ENCODE peak calls at places on chromosomes 16 and 17, in five cellular contexts. S is uterus, D is gastrocnemius medialis, H is lower leg skin, C is cardiac muscle cell. J is an unnamed sample.
A peak's percentile ranks its signal among the peaks of the same experiment; 100 is the strongest.

GRCh38 chr17:68662037-68662432 is 60.9 kb upstream of the FAM20A start:
- DNase-seq in H (no peak), S (no peak), C (no peak), D (no peak), J (no peak)

GRCh38 chr17:37261286-37261685 is 114.5 kb upstream of the C17orf78 start:
- DNase-seq in H (no peak), S (no peak), C (no peak), D (no peak), J (peak; percentile 55)

GRCh38 chr16:9934723-9935508 is 247.3 kb downstream of the GRIN2A start:
- DNase-seq in C (no peak), D (no peak), H (no peak), S (peak; percentile 45), J (no peak)

GRCh38 chr17:17681744-17682292 is 560 bp downstream of the RAI1 start:
- DNase-seq in S (peak; percentile 55), C (no peak), H (peak; percentile 32), D (no peak), J (no peak)

GRCh38 chr17:19723967-19724366 is 7.6 kb upstream of the SLC47A2 start:
- DNase-seq in D (no peak), H (peak; percentile 84), C (no peak), S (no peak), J (no peak)

GRCh38 chr16:57863434-57864160 is 61.3 kb upstream of the KIFC3 start:
- DNase-seq in D (peak; percentile 38), C (peak; percentile 72), S (peak; percentile 52), H (peak; percentile 64), J (peak; percentile 83)

GRCh38 chr17:16239931-16240330 is 22.9 kb downstream of the PIGL start:
- DNase-seq in S (no peak), C (no peak), H (no peak), D (no peak), J (no peak)

GRCh38 chr16:28130099-28131088 is 66.9 kb upstream of the GSG1L start:
- DNase-seq in C (peak; percentile 5), H (no peak), D (no peak), S (no peak), J (peak; percentile 12)

GRCh38 chr16:53745126-53745525 is 41.2 kb downstream of the FTO start:
- DNase-seq in D (no peak), S (no peak), H (peak; percentile 31), C (no peak), J (no peak)

GRCh38 chr17:55735784-55736405 is 13.2 kb upstream of the TMEM100 start:
- DNase-seq in D (peak; percentile 21), C (peak; percentile 66), S (no peak), H (peak; percentile 47), J (peak; percentile 59)

GRCh38 chr17:60107526-60108257 is 29.0 kb upstream of the HEATR6 start:
- DNase-seq in H (no peak), S (no peak), D (no peak), C (no peak), J (no peak)

GRCh38 chr16:66401610-66402009 is 25.5 kb upstream of the BEAN1 start:
- DNase-seq in S (no peak), H (no peak), D (no peak), C (no peak), J (no peak)

GRCh38 chr17:14318906-14319205 is 18.0 kb downstream of the HS3ST3B1 start:
- DNase-seq in H (no peak), C (no peak), D (no peak), S (no peak), J (no peak)

GRCh38 chr17:14320098-14320497 is 19.2 kb downstream of the HS3ST3B1 start:
- DNase-seq in D (no peak), C (no peak), S (no peak), H (no peak), J (no peak)

GRCh38 chr17:14318109-14318905 is 17.4 kb downstream of the HS3ST3B1 start:
- DNase-seq in H (no peak), C (no peak), S (no peak), D (no peak), J (no peak)

GRCh38 chr17:14316131-14316854 is 15.4 kb downstream of the HS3ST3B1 start:
- DNase-seq in D (no peak), H (no peak), C (no peak), S (no peak), J (peak; percentile 10)

DNA sequence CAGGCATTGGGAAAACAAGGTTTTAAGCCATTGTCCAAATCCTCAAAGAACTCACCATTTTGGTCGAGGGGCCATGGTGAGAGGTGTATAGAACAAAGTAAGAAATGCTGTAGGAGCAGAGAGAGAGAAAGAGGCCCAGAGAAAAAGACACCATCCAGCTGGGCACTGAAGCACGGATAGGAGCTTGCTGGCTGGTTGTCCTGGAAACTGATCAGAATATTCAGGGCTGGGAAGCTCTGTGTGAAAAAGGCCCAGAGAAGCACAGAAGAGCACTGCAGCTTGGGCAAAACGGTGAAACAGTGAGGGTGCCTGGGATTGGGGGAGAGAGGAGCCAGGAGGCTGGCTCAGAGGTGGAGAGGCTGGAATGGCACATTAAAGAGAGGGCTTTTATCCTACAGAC is 16.5 kb downstream of the HS3ST3B1 start:
- DNase-seq in D (no peak), H (no peak), C (no peak), S (no peak), J (no peak)
- TF ChIP-seq CTCF in D (no peak), H (no peak), C (no peak), S (no peak), J (no peak)

DNA sequence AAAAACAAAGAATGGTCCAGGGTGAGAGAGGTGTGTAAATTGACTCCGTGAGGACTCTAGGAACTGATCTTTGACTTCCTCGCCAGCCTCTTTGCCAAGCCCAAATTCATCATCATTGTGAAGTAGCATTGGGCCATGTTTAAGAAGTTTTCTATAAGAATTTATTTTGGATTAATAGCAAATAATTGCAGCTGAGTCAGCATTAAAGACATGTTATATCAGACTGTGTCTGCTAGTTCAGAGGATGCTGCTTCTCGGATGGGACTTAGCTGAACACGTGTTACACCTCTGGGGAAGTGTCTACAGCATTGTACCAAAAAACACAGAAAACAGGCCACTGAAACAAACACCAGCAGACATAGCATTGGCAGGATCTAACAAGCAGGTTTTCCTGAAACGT is 366.6 kb downstream of the CDH13 start:
- DNase-seq in H (no peak), D (no peak), S (no peak), C (no peak), J (no peak)
- TF ChIP-seq CTCF in H (no peak), D (no peak), S (no peak), C (no peak), J (no peak)

GRCh38 chr17:7034955-7035590 is 742 bp upstream of the SLC16A13 start:
- DNase-seq in S (no peak), H (no peak), D (no peak), C (no peak), J (no peak)

GRCh38 chr17:7038025-7038862 is 2.4 kb downstream of the SLC16A13 start:
- DNase-seq in C (no peak), D (no peak), S (no peak), H (no peak), J (no peak)

GRCh38 chr17:7035591-7036368 is at the start of gene SLC16A13:
- DNase-seq in H (peak; percentile 97), D (peak; percentile 78), C (peak; percentile 97), S (peak; percentile 82), J (peak; percentile 92)
- TF ChIP-seq CTCF in H (no peak), D (no peak), C (no peak), S (no peak), J (no peak)

GRCh38 chr17:64611374-64611773 is 50.7 kb downstream of the SMURF2 start:
- DNase-seq in C (no peak), S (no peak), H (no peak), D (no peak), J (no peak)
- TF ChIP-seq CTCF in C (no peak), S (no peak), H (no peak), D (no peak), J (no peak)

DNA sequence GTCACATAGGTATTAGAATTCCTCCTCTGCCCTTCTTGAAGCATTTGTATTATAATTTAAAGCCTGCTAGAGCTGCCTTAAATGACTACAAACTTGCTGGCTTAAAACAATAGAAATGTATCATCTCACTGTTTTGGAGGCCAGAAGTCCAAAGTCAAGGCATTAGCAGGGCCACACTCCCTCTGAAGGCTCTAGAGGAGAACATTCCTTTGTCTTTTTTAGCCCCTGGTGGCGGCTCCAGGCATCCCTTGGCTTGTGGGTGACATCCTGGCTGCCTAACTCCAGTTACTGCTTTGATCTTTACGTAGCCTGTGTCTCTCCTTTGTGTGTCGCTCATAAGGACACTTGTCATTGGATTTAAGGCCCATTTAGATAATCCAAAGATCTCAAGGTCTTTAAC is 186.6 kb upstream of the SALL1 start:
- DNase-seq in D (no peak), S (no peak), H (no peak), C (no peak), J (no peak)
- TF ChIP-seq CTCF in D (no peak), S (no peak), H (no peak), C (peak; percentile 14), J (peak; percentile 12)

DNA sequence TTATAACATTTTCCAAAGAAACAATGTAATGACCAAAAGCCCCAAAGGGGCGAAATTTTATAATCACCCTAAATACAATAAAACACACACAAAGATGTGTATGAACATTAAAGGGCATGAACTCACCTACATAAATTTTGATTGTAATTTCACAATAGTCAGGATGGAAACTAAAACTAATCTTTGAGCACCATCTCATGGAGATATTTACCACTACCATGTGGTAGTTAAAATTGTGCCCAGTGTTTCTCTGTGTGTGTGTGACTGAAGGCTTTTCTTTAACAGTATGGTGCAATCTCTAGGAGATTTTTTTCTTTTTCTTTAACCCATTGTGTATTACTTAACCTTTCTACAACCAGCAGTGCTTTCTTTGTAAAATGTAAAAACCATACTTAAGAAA is 19.7 kb upstream of the MEIOC start:
- DNase-seq in D (no peak), H (no peak), C (peak; percentile 40), S (no peak), J (peak; percentile 64)
- TF ChIP-seq CTCF in D (peak; percentile 19), H (no peak), C (peak; percentile 46), S (peak; percentile 50), J (peak; percentile 41)

DNA sequence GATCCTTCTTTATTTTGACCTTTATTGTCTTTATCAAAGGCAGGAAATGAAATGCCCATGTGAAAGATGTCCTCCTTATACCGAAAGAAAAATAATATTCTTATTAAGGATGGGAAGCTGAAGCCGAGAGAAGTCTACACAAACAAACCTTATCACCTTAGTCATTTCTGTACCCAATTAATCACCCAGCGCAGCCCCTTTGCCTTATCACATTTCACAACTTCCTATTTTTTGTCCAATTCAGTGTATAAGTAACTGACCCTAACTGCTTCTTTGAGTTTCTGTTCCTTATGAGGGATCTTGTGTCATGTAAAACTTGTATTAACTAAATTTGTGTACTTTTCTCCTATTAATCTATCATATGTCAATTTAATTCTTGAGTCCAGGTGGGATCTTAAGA is 16.4 kb upstream of the CCL23 start:
- DNase-seq in S (no peak), H (no peak), D (no peak), C (no peak), J (no peak)
- TF ChIP-seq CTCF in S (no peak), H (no peak), D (no peak), C (no peak), J (no peak)

J was measured in astrocyte of the spinal cord.